ENCODE peak calls at places on chromosomes 7 and 10, in eight cellular contexts. R is mucosa of gallbladder; L is stimulated activated CD4-positive, alpha-beta T cell treated with anti-CD3 and anti-CD28 coated beads, Interleukin-15, amount 100 ng/mL, for 24 hours; X is ACHN; F is NCI-H345; I is T-cell; S is CD4-positive, alpha-beta T cell; C is skeletal muscle cell. Y is an unnamed sample.

GRCh38 chr10:74846958-74847357 is 20.6 kb downstream of the KAT6B start:
- DNase-seq in R (no peak), L (no peak), X (no peak), F (no peak), I (no peak), S (no peak), C (no peak), Y (no peak)

GRCh38 chr10:98589007-98589406 is 142.3 kb upstream of the HPS1 start:
- DNase-seq in R (no peak), L (no peak), X (no peak), F (peak; percentile 11), I (no peak), S (no peak), C (no peak), Y (peak; percentile 21)

GRCh38 chr10:69345402-69345801 is 67.1 kb downstream of the HK1 start:
- DNase-seq in R (no peak), L (no peak), X (no peak), F (peak; percentile 58), I (no peak), S (no peak), C (no peak), Y (no peak)

GRCh38 chr10:5534880-5535856 is 10.4 kb downstream of the CALML3 start:
- DNase-seq in R (no peak), L (no peak), X (no peak), F (no peak), I (no peak), S (no peak), C (peak; percentile 88), Y (no peak)

GRCh38 chr10:14543048-14543903 is 212.6 kb upstream of the FRMD4A start:
- DNase-seq in R (no peak), L (peak; percentile 48), X (no peak), F (no peak), I (peak; percentile 64), S (no peak), C (no peak), Y (no peak)

GRCh38 chr10:132900211-132900756 is 42.1 kb downstream of the CFAP46 start:
- DNase-seq in R (no peak), L (no peak), X (no peak), F (no peak), I (no peak), S (no peak), C (no peak), Y (no peak)

GRCh38 chr7:101784275-101785127 is 32.9 kb upstream of the CUX1 start:
- DNase-seq in R (peak; percentile 50), L (no peak), X (no peak), F (no peak), I (no peak), S (no peak), C (peak; percentile 3), Y (no peak)

GRCh38 chr10:116952729-116953128 is 52.3 kb downstream of the SHTN1 start:
- DNase-seq in R (no peak), L (no peak), X (no peak), F (no peak), I (no peak), S (no peak), C (no peak), Y (no peak)

GRCh38 chr7:91005861-91006260 is 258.4 kb upstream of the FZD1 start:
- DNase-seq in R (no peak), L (no peak), X (no peak), F (no peak), I (no peak), S (no peak), C (no peak), Y (no peak)

GRCh38 chr10:44316922-44317215 is 68.0 kb downstream of the CXCL12 start:
- DNase-seq in R (no peak), L (no peak), X (no peak), F (no peak), I (no peak), S (no peak), C (no peak), Y (no peak)

GRCh38 chr10:89426230-89426868 is 12.0 kb downstream of the IFIT5 start:
- DNase-seq in R (peak; percentile 22), L (no peak), X (peak; percentile 77), F (peak; percentile 13), I (no peak), S (no peak), C (no peak), Y (peak; percentile 60)

GRCh38 chr7:38452615-38453014 is 178.6 kb downstream of the AMPH start:
- DNase-seq in R (no peak), L (no peak), X (no peak), F (no peak), I (no peak), S (no peak), C (no peak), Y (no peak)

GRCh38 chr10:112811741-112812551 is 138.1 kb upstream of the TCF7L2 start:
- DNase-seq in R (peak; percentile 75), L (no peak), X (peak; percentile 98), F (peak; percentile 5), I (no peak), S (no peak), C (peak; percentile 78), Y (peak; percentile 89)

GRCh38 chr10:88651131-88651541 is 13.1 kb upstream of the LIPF start:
- DNase-seq in R (no peak), L (no peak), X (peak; percentile 83), F (no peak), I (no peak), S (no peak), C (peak; percentile 51), Y (no peak)

GRCh38 chr10:133461027-133461426 is 7.3 kb downstream of the SCART1 start:
- DNase-seq in R (peak; percentile 5), L (no peak), X (no peak), F (no peak), I (no peak), S (no peak), C (no peak), Y (no peak)

GRCh38 chr7:106418526-106418925 is 133.7 kb upstream of the NAMPT start:
- DNase-seq in R (no peak), L (no peak), X (no peak), F (no peak), I (no peak), S (no peak), C (peak; percentile 23), Y (peak; percentile 28)

GRCh38 chr10:4372601-4373000 is 453.4 kb upstream of the AKR1E2 start:
- DNase-seq in R (no peak), L (no peak), X (no peak), F (no peak), I (no peak), S (no peak), C (peak; percentile 99), Y (peak; percentile 98)